ENCODE peak calls at places on chromosomes 12 and 14, in nine cellular contexts. N is effector CD4-positive, alpha-beta T cell; P is astrocyte of the spinal cord; F is choroid plexus epithelial cell; W is neural crest cell; Y is left cardiac atrium; H is epithelial cell of prostate; V is stimulated activated CD8-positive, alpha-beta memory T cell treated with anti-CD3 and anti-CD28 coated beads, Interleukin-2, amount 100 ng/mL, for 1 hour; L is naive thymus-derived CD8-positive, alpha-beta T cell. D is an unnamed sample.

GRCh38 chr14:33509927-33510535 is 440.8 kb downstream of the EGLN3 start:
- DNase-seq in N (no peak), P (peak; percentile 90), F (peak; percentile 90), W (no peak), Y (peak; percentile 29), H (no peak), V (no peak), L (no peak), D (no peak)

GRCh38 chr12:32877670-32878459 is 18.7 kb downstream of the PKP2 start:
- DNase-seq in N (no peak), P (no peak), F (peak; percentile 44), W (no peak), Y (peak; percentile 77), H (no peak), V (no peak), L (no peak), D (peak; percentile 84)

GRCh38 chr12:115261691-115262398 is 577.9 kb upstream of the TBX3 start:
- DNase-seq in N (no peak), P (no peak), F (peak; percentile 33), W (no peak), Y (no peak), H (no peak), V (no peak), L (no peak), D (no peak)

GRCh38 chr14:72651081-72651480 is 242.8 kb downstream of the DPF3 start:
- DNase-seq in N (no peak), P (peak; percentile 66), F (peak; percentile 55), W (peak; percentile 7), Y (no peak), H (no peak), V (no peak), L (no peak), D (no peak)

GRCh38 chr12:38648813-38649212 is 256.6 kb downstream of the CPNE8 start:
- DNase-seq in N (no peak), P (no peak), F (no peak), W (no peak), Y (no peak), H (no peak), V (no peak), L (no peak), D (no peak)

GRCh38 chr12:31031951-31032335 is 41.7 kb upstream of the DDX11 start:
- DNase-seq in N (no peak), P (no peak), F (no peak), W (no peak), Y (no peak), H (no peak), V (no peak), L (no peak), D (no peak)

GRCh38 chr12:51823875-51824565 is 24.5 kb downstream of the FIGNL2 start:
- DNase-seq in N (no peak), P (peak; percentile 54), F (peak; percentile 80), W (no peak), Y (no peak), H (peak; percentile 31), V (no peak), L (peak; percentile 13), D (no peak)

GRCh38 chr12:19431407-19432308 is 7.6 kb upstream of the AEBP2 start:
- DNase-seq in N (no peak), P (peak; percentile 81), F (peak; percentile 84), W (no peak), Y (no peak), H (peak; percentile 80), V (no peak), L (no peak), D (no peak)

GRCh38 chr14:72925171-72925759 is 999 bp upstream of the DCAF4 start:
- DNase-seq in N (no peak), P (no peak), F (no peak), W (no peak), Y (no peak), H (no peak), V (no peak), L (no peak), D (no peak)

GRCh38 chr12:67299936-67300335 is 30.8 kb downstream of the CAND1 start:
- DNase-seq in N (no peak), P (no peak), F (no peak), W (no peak), Y (no peak), H (no peak), V (no peak), L (no peak), D (no peak)

GRCh38 chr12:2138871-2139308 is 86.1 kb downstream of the CACNA1C start:
- DNase-seq in N (no peak), P (peak; percentile 42), F (peak; percentile 35), W (no peak), Y (no peak), H (no peak), V (no peak), L (no peak), D (peak; percentile 58)

GRCh38 chr14:45247427-45247826 is 5.6 kb downstream of the MIS18BP1 start:
- DNase-seq in N (no peak), P (no peak), F (no peak), W (no peak), Y (no peak), H (no peak), V (no peak), L (no peak), D (no peak)

GRCh38 chr12:130838284-130838950 is 633 bp downstream of the STX2 start:
- DNase-seq in N (no peak), P (no peak), F (peak; percentile 21), W (peak; percentile 31), Y (peak; percentile 41), H (no peak), V (no peak), L (no peak), D (no peak)

GRCh38 chr12:65449400-65449799 is 170.9 kb downstream of the MSRB3 start:
- DNase-seq in N (no peak), P (peak; percentile 54), F (peak; percentile 44), W (no peak), Y (no peak), H (peak; percentile 6), V (no peak), L (no peak), D (no peak)

GRCh38 chr14:71130491-71131179 is 223.4 kb downstream of the PCNX1 start:
- DNase-seq in N (no peak), P (peak; percentile 85), F (peak; percentile 68), W (no peak), Y (no peak), H (no peak), V (no peak), L (no peak), D (no peak)

GRCh38 chr12:129049917-129050316 is 196.6 kb downstream of the GLT1D1 start:
- DNase-seq in N (no peak), P (no peak), F (peak; percentile 1), W (peak; percentile 29), Y (no peak), H (no peak), V (no peak), L (no peak), D (no peak)

GRCh38 chr14:52078093-52078492 is 9.2 kb upstream of the NID2 start:
- DNase-seq in N (no peak), P (no peak), F (no peak), W (no peak), Y (no peak), H (no peak), V (no peak), L (no peak), D (no peak)

GRCh38 chr14:50871914-50872732 is at the start of gene ABHD12B:
- DNase-seq in N (no peak), P (no peak), F (peak; percentile 24), W (no peak), Y (peak; percentile 31), H (no peak), V (no peak), L (no peak), D (no peak)

GRCh38 chr12:69332815-69333358 is 15.3 kb upstream of the LYZ start:
- DNase-seq in N (no peak), P (no peak), F (no peak), W (no peak), Y (no peak), H (no peak), V (no peak), L (no peak), D (no peak)

D was measured in Right ventricle myocardium inferior.